ENCODE peak calls at places on chromosomes 12 and 14, in six cellular contexts. W, B, N, G, E and Q are unnamed samples.

GRCh38 chr12:19759229-19759628 is 319.9 kb downstream of the AEBP2 start:
- DNase-seq in W (no peak), B (peak), N (no peak), G (no peak), E (no peak), Q (no peak)

GRCh38 chr12:57190037-57190436 is 26.6 kb upstream of the NXPH4 start:
- DNase-seq in W (no peak), B (peak), N (no peak), G (no peak), E (no peak), Q (no peak)

GRCh38 chr12:5789469-5789968 is 155.5 kb downstream of the ANO2 start:
- DNase-seq in W (no peak), B (peak), N (no peak), G (peak), E (no peak), Q (no peak)

GRCh38 chr12:111424793-111425251 is 19.1 kb downstream of the SH2B3 start:
- DNase-seq in W (no peak), B (no peak), N (no peak), G (peak), E (no peak), Q (no peak)

GRCh38 chr14:93987815-93988476 is 9.2 kb upstream of the CCDC197 start:
- DNase-seq in W (no peak), B (no peak), N (no peak), G (no peak), E (no peak), Q (no peak)

GRCh38 chr14:37637341-37637740 is 41.9 kb downstream of the TTC6 start:
- DNase-seq in W (no peak), B (no peak), N (no peak), G (no peak), E (no peak), Q (no peak)

GRCh38 chr12:107129315-107129930 is 36.1 kb upstream of the CRY1 start:
- DNase-seq in W (no peak), B (no peak), N (no peak), G (no peak), E (no peak), Q (no peak)

GRCh38 chr14:106802413-106803364 is 1276.3 kb downstream of the TMEM121 start:
- DNase-seq in W (no peak), B (no peak), N (no peak), G (peak), E (peak), Q (no peak)

GRCh38 chr14:32110200-32110896 is 33.2 kb downstream of the ARHGAP5 start:
- DNase-seq in W (no peak), B (no peak), N (no peak), G (no peak), E (no peak), Q (no peak)

GRCh38 chr12:120643574-120643973 is 3.1 kb downstream of the CABP1 start:
- DNase-seq in W (no peak), B (no peak), N (no peak), G (no peak), E (no peak), Q (no peak)